ENCODE peak calls at places on chromosomes 12 and 14, in seven cellular contexts. R is fibroblast of villous mesenchyme, X is pancreas, U is nephron progenitor cell, A is tibial artery, E is AG09309, N is WERI-Rb-1. K is an unnamed sample.

GRCh38 chr14:51357250-51357649 is 117.2 kb downstream of the TMX1 start:
- DNase-seq in R (peak), U (no peak), A (no peak), N (no peak), E (peak), X (no peak), K (peak)

GRCh38 chr12:92987362-92987761 is 58.3 kb upstream of the EEA1 start:
- DNase-seq in A (no peak), X (no peak), U (peak), E (peak), N (peak), R (peak), K (peak)

GRCh38 chr14:85235868-85236267 is 294.1 kb upstream of the FLRT2 start:
- DNase-seq in U (no peak), N (no peak), E (no peak), X (no peak), R (no peak), A (no peak), K (no peak)

GRCh38 chr12:5796171-5797091 is 148.6 kb downstream of the ANO2 start:
- DNase-seq in R (no peak), N (peak), X (peak), E (no peak), A (no peak), U (peak), K (no peak)

GRCh38 chr12:131672941-131673330 is 38.0 kb upstream of the SFSWAP start:
- DNase-seq in R (no peak), U (no peak), X (no peak), N (no peak), E (no peak), A (no peak), K (no peak)

GRCh38 chr12:46389130-46389616 is 16.6 kb upstream of the SLC38A2 start:
- DNase-seq in E (peak), R (peak), A (peak), U (no peak), N (no peak), X (no peak), K (peak)

GRCh38 chr12:46187023-46187422 is 81.8 kb downstream of the SLC38A1 start:
- DNase-seq in X (no peak), U (no peak), R (peak), N (no peak), A (no peak), E (peak), K (peak)

GRCh38 chr14:57086271-57087162 is 182.2 kb downstream of the EXOC5 start:
- DNase-seq in R (no peak), N (no peak), A (no peak), X (no peak), E (no peak), U (no peak), K (no peak)

GRCh38 chr12:113144771-113145170 is 4.8 kb upstream of the CFAP73 start:
- DNase-seq in E (no peak), X (no peak), U (no peak), A (no peak), N (no peak), R (no peak), K (no peak)

GRCh38 chr12:105357162-105357691 is 26.7 kb downstream of the C12orf75 start:
- DNase-seq in E (no peak), X (no peak), R (peak), A (no peak), N (no peak), U (no peak), K (peak)

GRCh38 chr14:104547310-104547997 is 32.1 kb upstream of the C14orf180 start:
- DNase-seq in N (no peak), A (no peak), X (no peak), U (no peak), R (no peak), E (no peak), K (no peak)

GRCh38 chr12:47882796-47883546 is 21.8 kb downstream of the VDR start:
- DNase-seq in X (peak), U (no peak), E (no peak), N (no peak), A (no peak), R (no peak), K (no peak)

GRCh38 chr12:19428261-19428660 is 11.0 kb upstream of the AEBP2 start:
- DNase-seq in U (no peak), E (no peak), R (peak), N (no peak), A (no peak), X (no peak), K (peak)

GRCh38 chr12:55745361-55746146 is 2.6 kb downstream of the GDF11 start:
- DNase-seq in A (no peak), E (no peak), N (peak), X (no peak), R (peak), U (peak), K (peak)

GRCh38 chr14:77026166-77026929 is 2.2 kb downstream of the IRF2BPL start:
- DNase-seq in X (peak), E (no peak), A (peak), U (no peak), R (peak), N (no peak), K (peak)

GRCh38 chr14:104881369-104881979 is 16.4 kb downstream of the CEP170B start:
- DNase-seq in X (peak), U (no peak), R (no peak), N (peak), A (no peak), E (no peak), K (no peak)

GRCh38 chr14:69326611-69327010 is 66.7 kb downstream of the GALNT16 start:
- DNase-seq in N (no peak), A (peak), X (no peak), E (no peak), R (no peak), U (no peak), K (no peak)

GRCh38 chr14:94485944-94486841 is 10.2 kb upstream of the SERPINA9 start:
- DNase-seq in R (peak), N (peak), E (no peak), A (peak), U (peak), X (peak), K (peak)

GRCh38 chr12:21940972-21941521 is at the start of gene ABCC9:
- DNase-seq in R (peak), N (peak), U (peak), E (no peak), A (peak), X (peak), K (peak)

GRCh38 chr12:101570022-101570421 is 24.7 kb upstream of the MYBPC1 start:
- DNase-seq in N (no peak), R (peak), E (peak), A (no peak), X (no peak), U (no peak), K (peak)

GRCh38 chr14:41549821-41550597 is 56.7 kb upstream of the LRFN5 start:
- DNase-seq in N (no peak), U (no peak), E (no peak), X (no peak), A (no peak), R (peak), K (peak)

GRCh38 chr14:69625299-69626131 is 14.1 kb downstream of the SUSD6 start:
- DNase-seq in A (peak), X (no peak), N (no peak), R (peak), U (no peak), E (no peak), K (peak)

GRCh38 chr14:58607131-58607531 is 30.6 kb upstream of the DACT1 start:
- DNase-seq in U (no peak), R (no peak), X (no peak), A (no peak), E (no peak), N (no peak), K (no peak)

GRCh38 chr12:91355150-91356006 is 172.8 kb upstream of the DCN start:
- DNase-seq in U (peak), N (peak), E (no peak), R (peak), X (peak), A (peak), K (peak)

GRCh38 chr12:88684610-88685009 is 104.3 kb upstream of the KITLG start:
- DNase-seq in R (no peak), U (no peak), A (no peak), X (no peak), E (no peak), N (no peak), K (no peak)

GRCh38 chr14:105935384-105935783 is 409.0 kb downstream of the TMEM121 start:
- DNase-seq in X (no peak), E (no peak), U (no peak), R (no peak), A (no peak), N (no peak), K (no peak)

GRCh38 chr14:49892636-49893308 is at the start of gene ARF6:
- DNase-seq in E (peak), N (peak), U (peak), R (peak), A (peak), X (peak), K (peak)

GRCh38 chr14:106790189-106791036 is 1264.0 kb downstream of the TMEM121 start:
- DNase-seq in U (peak), R (no peak), A (peak), X (peak), N (peak), E (no peak), K (peak)

GRCh38 chr12:8852119-8852518 is 29.7 kb downstream of the A2ML1 start:
- DNase-seq in X (no peak), U (no peak), N (no peak), A (no peak), E (no peak), R (no peak), K (no peak)

GRCh38 chr12:94731733-94732360 is 81.5 kb upstream of the TMCC3 start:
- DNase-seq in A (no peak), U (no peak), R (no peak), X (no peak), N (peak), E (no peak), K (no peak)

GRCh38 chr12:93106910-93107309 is 177.8 kb upstream of the EEA1 start:
- DNase-seq in X (no peak), R (no peak), U (no peak), A (no peak), N (no peak), E (no peak), K (no peak)

GRCh38 chr12:69672195-69672594 is 26.9 kb downstream of the BEST3 start:
- DNase-seq in U (no peak), E (no peak), R (no peak), X (no peak), A (no peak), N (no peak), K (no peak)

GRCh38 chr12:69671597-69671996 is 27.5 kb downstream of the BEST3 start:
- DNase-seq in A (no peak), N (no peak), X (no peak), U (no peak), R (no peak), E (no peak), K (no peak)

GRCh38 chr12:69682136-69682755 is 16.9 kb downstream of the BEST3 start:
- DNase-seq in E (no peak), R (peak), A (no peak), X (no peak), U (no peak), N (no peak), K (no peak)

GRCh38 chr12:69679119-69679518 is 20.0 kb downstream of the BEST3 start:
- DNase-seq in R (no peak), E (no peak), N (no peak), A (no peak), X (no peak), U (no peak), K (no peak)

GRCh38 chr12:69676257-69677012 is 22.7 kb downstream of the BEST3 start:
- DNase-seq in X (no peak), R (no peak), E (no peak), U (no peak), N (no peak), A (no peak), K (peak)
- TF ChIP-seq CTCF in X (no peak), R (peak), E (no peak), U (no peak), N (no peak), A (no peak), K (no peak)

GRCh38 chr12:117468016-117468415 is 106.6 kb upstream of the NOS1 start:
- DNase-seq in E (no peak), R (no peak), X (no peak), A (no peak), U (no peak), N (no peak), K (no peak)

GRCh38 chr12:117473856-117474255 is 112.4 kb upstream of the NOS1 start:
- DNase-seq in U (no peak), A (no peak), N (no peak), R (no peak), X (no peak), E (no peak), K (no peak)

GRCh38 chr12:117469883-117470483 is 108.6 kb upstream of the NOS1 start:
- DNase-seq in R (no peak), A (no peak), U (no peak), N (no peak), E (no peak), X (no peak), K (no peak)

GRCh38 chr12:117472983-117473382 is 111.6 kb upstream of the NOS1 start:
- DNase-seq in N (peak), E (no peak), U (peak), R (no peak), A (no peak), X (no peak), K (no peak)

GRCh38 chr12:117470804-117471203 is 109.4 kb upstream of the NOS1 start:
- DNase-seq in U (no peak), E (no peak), A (no peak), R (no peak), N (no peak), X (no peak), K (no peak)
- TF ChIP-seq CTCF in U (peak), E (peak), A (no peak), R (peak), N (peak), X (peak), K (peak)

GRCh38 chr14:22463763-22464173 is 125.3 kb downstream of the DAD1 start:
- DNase-seq in N (no peak), X (peak), U (no peak), A (no peak), E (no peak), R (no peak), K (no peak)

GRCh38 chr14:22458737-22459136 is 130.3 kb downstream of the DAD1 start:
- DNase-seq in X (no peak), U (no peak), A (no peak), N (no peak), R (no peak), E (no peak), K (no peak)

GRCh38 chr14:22456986-22457594 is 131.9 kb downstream of the DAD1 start:
- DNase-seq in N (no peak), X (no peak), A (no peak), U (no peak), R (no peak), E (no peak), K (no peak)

GRCh38 chr14:22462923-22463322 is 126.1 kb downstream of the DAD1 start:
- DNase-seq in X (no peak), N (no peak), A (no peak), U (no peak), R (no peak), E (no peak), K (no peak)

GRCh38 chr14:22460461-22461195 is 128.4 kb downstream of the DAD1 start:
- DNase-seq in U (no peak), R (peak), A (no peak), N (no peak), E (no peak), X (no peak), K (peak)
- TF ChIP-seq CTCF in U (no peak), R (no peak), A (no peak), N (no peak), E (no peak), X (no peak), K (no peak)

GRCh38 chr12:20548592-20548991 is 146.5 kb upstream of the SLCO1C1 start:
- DNase-seq in U (no peak), A (no peak), X (no peak), E (no peak), R (no peak), N (no peak), K (no peak)

GRCh38 chr12:20547788-20548575 is 147.2 kb upstream of the SLCO1C1 start:
- DNase-seq in U (no peak), A (no peak), X (no peak), N (no peak), E (no peak), R (no peak), K (peak)

GRCh38 chr12:20546267-20546666 is 148.9 kb upstream of the SLCO1C1 start:
- DNase-seq in N (no peak), A (no peak), X (no peak), U (no peak), R (no peak), E (no peak), K (no peak)

GRCh38 chr12:20555015-20555414 is 140.1 kb upstream of the SLCO1C1 start:
- DNase-seq in A (no peak), X (no peak), U (no peak), R (no peak), E (no peak), N (no peak), K (no peak)

GRCh38 chr12:20549115-20549719 is 145.9 kb upstream of the SLCO1C1 start:
- DNase-seq in X (no peak), E (no peak), A (peak), N (peak), R (peak), U (peak), K (peak)
- TF ChIP-seq CTCF in X (peak), E (peak), A (peak), N (peak), R (peak), U (peak), K (peak)

DNA sequence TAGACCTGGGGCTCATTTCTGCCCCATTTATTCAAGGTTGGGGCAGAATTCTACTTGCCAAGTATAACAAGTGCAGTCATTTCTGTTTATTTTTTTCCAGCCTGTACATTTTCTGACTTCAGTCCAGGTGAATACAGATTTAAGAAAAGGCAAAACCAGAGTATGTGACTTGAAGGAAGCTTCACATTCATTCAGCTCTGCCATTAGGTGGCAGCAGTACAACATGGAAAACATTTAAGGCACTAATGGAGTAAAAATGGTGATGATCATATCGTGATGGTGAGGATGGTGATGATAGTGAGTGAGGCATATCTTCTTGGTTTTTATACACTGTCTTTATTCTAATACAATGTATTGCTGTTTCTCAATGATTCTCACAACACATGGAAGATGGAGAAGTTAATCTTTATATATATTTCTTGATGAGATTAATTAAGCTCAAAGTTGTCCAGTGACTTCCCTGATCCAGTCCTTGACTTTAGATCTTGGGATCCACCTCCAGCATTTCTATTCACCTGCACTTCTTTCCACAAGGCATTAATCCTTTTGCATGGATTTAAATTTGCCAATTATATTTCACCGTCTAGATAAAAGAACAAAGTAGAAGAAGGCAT is 176.7 kb upstream of the SEL1L start:
- DNase-seq in R (peak), N (peak), U (peak), X (no peak), E (no peak), A (no peak), K (peak)
- TF ChIP-seq CTCF in R (no peak), N (peak), U (peak), X (peak), E (peak), A (peak), K (peak)

GRCh38 chr14:73759183-73759713 is 45.1 kb upstream of the PNMA1 start:
- DNase-seq in A (peak), N (peak), X (peak), R (peak), E (no peak), U (peak), K (peak)

GRCh38 chr14:73760598-73761586 is 46.7 kb upstream of the PNMA1 start:
- DNase-seq in X (no peak), E (no peak), A (no peak), N (no peak), R (no peak), U (no peak), K (no peak)

GRCh38 chr14:73758392-73759182 is 44.4 kb upstream of the PNMA1 start:
- DNase-seq in E (no peak), U (peak), X (peak), N (peak), A (peak), R (peak), K (peak)

GRCh38 chr14:73761621-73762355 is 47.6 kb upstream of the PNMA1 start:
- DNase-seq in R (no peak), U (no peak), A (no peak), N (no peak), E (no peak), X (peak), K (no peak)

DNA sequence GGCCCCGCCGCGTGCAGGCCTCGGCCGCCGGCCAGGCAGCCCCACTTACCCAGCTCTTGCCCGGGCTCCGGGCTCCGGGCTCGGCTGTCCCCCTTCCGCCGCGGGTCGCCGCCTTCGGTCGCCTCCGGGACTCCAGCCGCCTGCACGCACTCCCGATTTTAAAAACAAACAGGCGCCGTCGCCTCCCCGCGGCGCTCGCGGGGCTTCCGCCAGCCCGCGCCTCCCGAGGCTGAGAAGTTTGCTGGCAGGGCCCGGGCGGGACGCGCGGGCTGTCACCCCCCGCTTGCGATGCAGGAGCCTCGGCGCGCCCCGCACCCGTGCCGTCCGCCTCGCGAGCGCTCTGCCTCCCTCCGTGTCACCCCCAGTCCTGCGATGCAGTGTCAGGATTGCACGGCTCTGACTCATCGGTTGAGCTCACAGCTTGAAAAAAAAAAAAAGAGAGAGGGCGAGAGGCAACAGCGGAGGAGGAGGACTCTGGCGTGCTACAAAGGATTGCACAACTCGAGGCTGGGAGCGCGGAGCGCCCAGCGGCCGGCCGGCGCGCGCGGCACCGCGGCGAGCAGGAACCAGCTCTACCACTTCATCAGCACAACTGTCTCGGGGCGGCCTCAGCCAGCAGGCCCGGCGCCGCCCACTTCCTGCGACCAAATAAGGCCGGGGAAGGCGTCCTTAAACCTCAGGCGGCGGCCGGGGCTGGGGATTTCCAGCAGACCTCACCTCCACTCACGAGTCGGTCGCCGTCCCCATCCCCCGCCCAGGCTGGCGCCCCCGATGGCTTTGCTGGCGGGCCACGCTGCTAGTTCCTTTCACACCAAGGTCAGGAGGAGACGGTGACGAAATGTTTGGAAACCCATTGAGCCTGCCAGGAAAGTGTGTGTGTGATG is 45.8 kb upstream of the PNMA1 start:
- DNase-seq in E (peak), R (peak), X (peak), U (peak), N (peak), A (peak), K (peak)
- TF ChIP-seq CTCF in E (no peak), R (no peak), X (no peak), U (no peak), N (no peak), A (peak), K (peak)